ENCODE peak calls at places on chromosomes 11 and 22, in four cellular contexts. O, X, Z and Q are unnamed samples.

GRCh38 chr11:103055174-103055890 is 36.6 kb downstream of the DCUN1D5 start:
- DNase-seq in O (peak), X (no peak), Z (peak), Q (no peak)

GRCh38 chr11:73662445-73663157 is 16.2 kb downstream of the PLEKHB1 start:
- DNase-seq in O (no peak), X (no peak), Z (no peak), Q (no peak)

GRCh38 chr22:26590525-26590858 is 560 bp upstream of the TPST2 start:
- DNase-seq in O (no peak), X (no peak), Z (no peak), Q (no peak)

GRCh38 chr11:2376751-2377451 is at the start of gene CD81:
- DNase-seq in O (peak), X (no peak), Z (peak), Q (no peak)

GRCh38 chr11:21560466-21560975 is 632.4 kb upstream of the ANO5 start:
- DNase-seq in O (no peak), X (no peak), Z (no peak), Q (no peak)

GRCh38 chr11:62545437-62546243 is 966 bp downstream of the AHNAK start:
- DNase-seq in O (peak), X (no peak), Z (peak), Q (peak)

GRCh38 chr22:46008291-46008690 is 31.3 kb upstream of the WNT7B start:
- DNase-seq in O (peak), X (no peak), Z (no peak), Q (no peak)

GRCh38 chr22:47781427-47782111 is 1019.1 kb downstream of the TBC1D22A start:
- DNase-seq in O (no peak), X (no peak), Z (no peak), Q (no peak)

GRCh38 chr11:62142921-62143320 is 19.1 kb downstream of the INCENP start:
- DNase-seq in O (peak), X (no peak), Z (no peak), Q (no peak)

GRCh38 chr11:86696004-86696403 is 23.6 kb upstream of the ME3 start:
- DNase-seq in O (no peak), X (no peak), Z (no peak), Q (no peak)

GRCh38 chr22:40512426-40513136 is 123.9 kb downstream of the MRTFA start:
- DNase-seq in O (no peak), X (no peak), Z (no peak), Q (no peak)

GRCh38 chr11:36601145-36601544 is 3.1 kb upstream of the RAG2 start:
- DNase-seq in O (no peak), X (no peak), Z (no peak), Q (no peak)

GRCh38 chr11:134987828-134988227 is 575.8 kb upstream of the B3GAT1 start:
- DNase-seq in O (no peak), X (no peak), Z (no peak), Q (no peak)

GRCh38 chr22:47168900-47169800 is 406.7 kb downstream of the TBC1D22A start:
- DNase-seq in O (peak), X (no peak), Z (no peak), Q (peak)

GRCh38 chr11:125938418-125938817 is 7.4 kb upstream of the VSIG10L2 start:
- DNase-seq in O (no peak), X (no peak), Z (no peak), Q (peak)

GRCh38 chr11:10864688-10865087 is 6.8 kb upstream of the ZBED5 start:
- DNase-seq in O (no peak), X (no peak), Z (no peak), Q (no peak)

GRCh38 chr22:23065495-23066122 is 4.7 kb upstream of the GNAZ start:
- DNase-seq in O (peak), X (no peak), Z (no peak), Q (no peak)

GRCh38 chr11:34655335-34656008 is 34.6 kb downstream of the EHF start:
- DNase-seq in O (no peak), X (no peak), Z (no peak), Q (no peak)

GRCh38 chr22:28711820-28712777 is 29.5 kb downstream of the CHEK2 start:
- DNase-seq in O (no peak), X (no peak), Z (peak), Q (no peak)

GRCh38 chr11:108854366-108854765 is 189.5 kb downstream of the DDX10 start:
- DNase-seq in O (no peak), X (peak), Z (no peak), Q (no peak)

GRCh38 chr11:5204787-5205186 is 4.3 kb upstream of the OR51V1 start:
- DNase-seq in O (peak), X (no peak), Z (peak), Q (no peak)

GRCh38 chr11:8604078-8604723 is 10.2 kb upstream of the STK33 start:
- DNase-seq in O (peak), X (no peak), Z (peak), Q (peak)

GRCh38 chr11:18802381-18803257 is 11.0 kb upstream of the PTPN5 start:
- DNase-seq in O (peak), X (peak), Z (peak), Q (no peak)

GRCh38 chr11:118912742-118913410 is 12.8 kb downstream of the BCL9L start:
- DNase-seq in O (no peak), X (peak), Z (no peak), Q (no peak)

GRCh38 chr22:30556388-30556787 is 9.8 kb upstream of the SEC14L6 start:
- DNase-seq in O (peak), X (no peak), Z (no peak), Q (no peak)

GRCh38 chr11:95241673-95242072 is 10.7 kb upstream of the SESN3 start:
- DNase-seq in O (no peak), X (no peak), Z (no peak), Q (no peak)

GRCh38 chr11:111069076-111069475 is 176.4 kb upstream of the POU2AF2 start:
- DNase-seq in O (no peak), X (no peak), Z (no peak), Q (peak)

GRCh38 chr11:29051935-29052334 is 943.7 kb downstream of the METTL15 start:
- DNase-seq in O (no peak), X (no peak), Z (no peak), Q (no peak)

GRCh38 chr22:17957683-17958082 is 66.7 kb downstream of the MICAL3 start:
- DNase-seq in O (no peak), X (no peak), Z (no peak), Q (no peak)

GRCh38 chr11:102733232-102733875 is 8.6 kb upstream of the MMP8 start:
- DNase-seq in O (peak), X (no peak), Z (peak), Q (peak)

GRCh38 chr11:71994786-71995185 is 3.9 kb upstream of the IL18BP start:
- DNase-seq in O (no peak), X (no peak), Z (peak), Q (no peak)

GRCh38 chr11:17296852-17297559 is 20.5 kb downstream of the NUCB2 start:
- DNase-seq in O (no peak), X (no peak), Z (no peak), Q (no peak)
- TF ChIP-seq NRF1 in O (no peak), X (no peak), Z (no peak), Q (no peak)

GRCh38 chr11:12269446-12270214 is 107.7 kb upstream of the PARVA start:
- DNase-seq in O (peak), X (no peak), Z (no peak), Q (no peak)

GRCh38 chr11:12269104-12269441 is 108.3 kb upstream of the PARVA start:
- DNase-seq in O (peak), X (no peak), Z (no peak), Q (no peak)

GRCh38 chr11:12266943-12267342 is 110.4 kb upstream of the PARVA start:
- DNase-seq in O (no peak), X (no peak), Z (no peak), Q (no peak)

GRCh38 chr11:12270215-12270797 is 107.1 kb upstream of the PARVA start:
- DNase-seq in O (no peak), X (no peak), Z (no peak), Q (no peak)

GRCh38 chr11:12267921-12268320 is 109.5 kb upstream of the PARVA start:
- DNase-seq in O (no peak), X (no peak), Z (no peak), Q (no peak)
- TF ChIP-seq NRF1 in O (no peak), X (no peak), Z (no peak), Q (no peak)

DNA sequence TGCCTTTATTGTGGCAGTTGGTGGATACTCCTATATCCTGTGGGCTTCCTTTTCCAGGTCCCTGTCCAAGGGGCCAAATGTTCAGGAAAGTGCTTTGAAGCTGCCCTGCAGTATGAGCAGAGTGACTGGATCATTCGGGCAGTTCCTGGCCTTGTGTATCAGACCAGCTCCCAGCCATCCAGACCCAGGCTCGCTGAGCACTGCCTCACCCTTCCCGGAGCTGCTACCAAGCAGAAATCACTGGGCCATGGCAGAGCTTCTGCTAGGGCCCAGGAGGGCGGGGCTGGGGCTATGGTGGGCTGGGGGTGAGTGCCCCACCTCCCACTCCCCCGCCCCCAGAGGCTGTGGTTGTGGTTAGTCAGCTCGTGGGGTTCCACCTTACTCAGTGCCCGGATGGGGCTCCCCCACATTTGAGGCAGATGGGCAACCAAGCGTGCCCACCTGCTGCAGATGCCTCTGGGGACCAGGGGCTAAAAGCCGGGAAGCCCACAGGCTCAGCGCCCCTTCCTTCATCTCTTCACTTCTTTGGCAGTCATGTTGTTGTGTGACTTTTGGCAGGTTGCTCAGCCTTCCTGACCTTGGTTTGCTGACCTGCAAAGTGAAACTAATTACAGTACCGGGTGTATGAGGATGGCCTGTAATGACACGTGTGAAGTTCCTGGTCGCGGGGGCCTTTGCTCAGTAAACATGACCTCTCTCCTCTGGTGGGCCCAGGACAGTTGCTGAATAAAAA is 2.0 kb upstream of the LRRC32 start:
- DNase-seq in O (no peak), X (peak), Z (no peak), Q (no peak)
- TF ChIP-seq NRF1 in O (no peak), X (no peak), Z (no peak), Q (no peak)

GRCh38 chr22:37562049-37562784 is 1.9 kb downstream of the CDC42EP1 start:
- DNase-seq in O (no peak), X (no peak), Z (no peak), Q (no peak)

GRCh38 chr22:37564111-37564711 is 3.9 kb downstream of the CDC42EP1 start:
- DNase-seq in O (no peak), X (no peak), Z (no peak), Q (no peak)

GRCh38 chr22:37565830-37566229 is 5.5 kb downstream of the CDC42EP1 start:
- DNase-seq in O (no peak), X (no peak), Z (no peak), Q (no peak)

GRCh38 chr22:37561209-37562048 is 1.1 kb downstream of the CDC42EP1 start:
- DNase-seq in O (peak), X (no peak), Z (peak), Q (peak)

DNA sequence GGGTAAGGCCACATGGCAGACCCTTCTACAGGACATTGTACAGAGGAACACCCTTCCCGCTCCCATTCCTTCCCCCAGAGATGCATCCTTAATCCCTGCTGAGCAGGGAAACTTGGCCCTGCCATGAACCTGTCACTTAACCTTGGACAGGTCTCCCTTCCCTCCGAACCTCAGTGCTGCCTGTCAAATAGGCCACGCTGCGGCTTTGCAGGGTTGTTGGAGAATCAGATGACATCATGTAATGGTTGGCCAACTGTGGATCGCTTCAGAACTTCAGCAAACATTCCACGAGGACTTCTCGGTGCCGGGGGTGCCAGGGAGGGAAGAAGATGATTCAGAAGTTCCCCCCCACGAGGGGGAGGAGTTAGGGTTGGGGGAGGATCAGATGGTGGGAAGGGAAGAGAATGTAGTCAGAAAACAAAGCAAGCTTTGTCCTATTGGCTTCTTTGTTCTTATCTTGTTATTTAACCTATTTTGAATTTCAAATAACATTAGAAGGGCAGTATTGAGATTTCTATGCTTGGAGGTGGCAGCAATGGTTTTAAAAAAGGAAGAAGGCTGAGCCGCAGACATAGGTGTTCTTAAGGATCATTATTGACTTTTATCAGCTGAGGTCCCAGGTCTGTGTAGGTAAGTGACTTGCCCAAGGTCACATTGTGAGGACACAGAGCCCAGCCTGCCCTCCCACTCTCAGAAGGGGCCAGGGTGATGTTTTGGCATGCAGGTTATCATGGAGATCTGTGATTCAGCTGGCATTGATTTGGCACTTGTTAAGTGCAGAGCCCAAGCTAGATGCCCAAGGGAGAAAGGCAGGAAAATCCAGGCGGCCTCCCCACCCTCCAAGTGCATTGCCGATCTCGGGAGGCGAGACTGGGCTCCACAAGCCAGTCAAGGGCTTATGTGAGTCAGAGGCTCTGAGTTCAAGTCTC is 3.1 kb downstream of the CDC42EP1 start:
- DNase-seq in O (no peak), X (no peak), Z (peak), Q (no peak)
- TF ChIP-seq NRF1 in O (no peak), X (no peak), Z (no peak), Q (no peak)

GRCh38 chr11:80104196-80104595 is 663.4 kb upstream of the TENM4 start:
- DNase-seq in O (no peak), X (no peak), Z (no peak), Q (no peak)

GRCh38 chr11:80107415-80107814 is 666.6 kb upstream of the TENM4 start:
- DNase-seq in O (no peak), X (no peak), Z (no peak), Q (no peak)

GRCh38 chr11:80103149-80103859 is 662.5 kb upstream of the TENM4 start:
- DNase-seq in O (no peak), X (no peak), Z (no peak), Q (no peak)

GRCh38 chr11:80109652-80110051 is 668.8 kb upstream of the TENM4 start:
- DNase-seq in O (no peak), X (no peak), Z (no peak), Q (no peak)

DNA sequence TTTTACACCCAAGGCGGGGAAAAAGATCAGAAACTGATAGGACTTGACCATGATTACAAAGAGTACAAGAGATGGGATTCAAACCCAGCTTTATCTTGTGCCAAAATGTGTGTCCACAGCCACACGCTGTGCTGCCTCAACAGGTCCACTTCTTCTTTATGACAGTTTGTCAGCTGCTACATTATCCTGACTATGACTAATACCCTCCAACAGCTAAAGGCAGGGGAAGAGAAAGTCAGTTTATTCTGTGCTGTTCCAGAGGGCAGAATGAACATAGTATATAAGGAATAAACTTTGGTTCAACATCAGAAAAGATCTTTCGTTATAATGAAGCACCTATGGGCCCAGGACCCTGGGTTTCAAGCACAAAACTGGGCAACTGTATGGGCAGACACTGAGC is 668.2 kb upstream of the TENM4 start:
- DNase-seq in O (no peak), X (no peak), Z (no peak), Q (no peak)
- TF ChIP-seq NRF1 in O (no peak), X (no peak), Z (no peak), Q (no peak)

GRCh38 chr11:128328955-128329551 is 258.3 kb downstream of the ETS1 start:
- DNase-seq in O (no peak), X (no peak), Z (no peak), Q (no peak)
- TF ChIP-seq NRF1 in O (no peak), X (no peak), Z (no peak), Q (no peak)

GRCh38 chr11:114075343-114075610 is 15.8 kb downstream of the ZBTB16 start:
- DNase-seq in O (no peak), X (no peak), Z (no peak), Q (no peak)
- TF ChIP-seq NRF1 in O (no peak), X (no peak), Z (no peak), Q (no peak)

GRCh38 chr22:49616356-49617231 is 211.1 kb downstream of the BRD1 start:
- DNase-seq in O (no peak), X (no peak), Z (no peak), Q (no peak)

GRCh38 chr22:49614966-49615965 is 212.4 kb downstream of the BRD1 start:
- DNase-seq in O (no peak), X (no peak), Z (no peak), Q (no peak)

GRCh38 chr22:49618689-49618953 is 209.1 kb downstream of the BRD1 start:
- DNase-seq in O (no peak), X (no peak), Z (no peak), Q (no peak)

GRCh38 chr22:49617866-49618688 is 209.6 kb downstream of the BRD1 start:
- DNase-seq in O (no peak), X (no peak), Z (no peak), Q (no peak)

GRCh38 chr22:49617264-49617663 is 210.4 kb downstream of the BRD1 start:
- DNase-seq in O (no peak), X (no peak), Z (no peak), Q (no peak)
- TF ChIP-seq NRF1 in O (no peak), X (no peak), Z (no peak), Q (no peak)

GRCh38 chr22:35480143-35480542 is 60.5 kb upstream of the RASD2 start:
- DNase-seq in O (no peak), X (no peak), Z (no peak), Q (no peak)

GRCh38 chr22:35479359-35479758 is 61.3 kb upstream of the RASD2 start:
- DNase-seq in O (no peak), X (no peak), Z (no peak), Q (no peak)

GRCh38 chr22:35475545-35475944 is 65.1 kb upstream of the RASD2 start:
- DNase-seq in O (no peak), X (no peak), Z (no peak), Q (no peak)

GRCh38 chr22:35476341-35476740 is 64.3 kb upstream of the RASD2 start:
- DNase-seq in O (no peak), X (no peak), Z (no peak), Q (no peak)

DNA sequence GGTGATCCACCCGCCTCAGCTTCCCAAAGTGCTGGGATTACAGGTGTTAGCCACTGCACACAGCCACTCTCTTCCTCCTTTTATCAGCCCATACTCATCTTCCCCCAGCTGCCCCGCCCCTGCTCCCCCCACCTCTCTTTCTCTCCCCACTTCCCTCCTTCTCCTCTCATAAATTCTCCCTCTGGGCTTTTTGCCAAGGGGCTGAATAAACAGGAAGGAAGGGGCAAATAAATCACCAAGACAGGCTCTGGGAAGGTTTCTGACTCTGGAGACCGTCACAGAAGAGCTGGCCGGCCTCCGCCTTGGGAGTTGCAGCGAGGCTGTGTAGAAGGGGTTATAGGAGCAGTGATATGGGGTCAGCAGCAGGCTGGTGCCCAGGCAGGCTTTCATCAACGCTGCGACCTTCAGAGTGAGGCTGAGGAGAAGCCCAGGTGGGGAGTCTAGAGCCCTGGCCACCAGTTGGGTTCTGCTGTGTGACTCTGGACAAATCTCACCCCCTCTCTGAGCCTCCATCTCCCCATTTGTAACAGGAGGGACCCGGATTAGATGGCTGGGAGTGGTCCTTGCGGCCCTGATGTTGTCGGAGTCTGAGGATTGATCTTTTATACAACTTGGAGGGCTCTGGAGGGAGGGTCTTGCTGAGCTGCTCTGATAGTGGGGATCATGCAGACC is 62.6 kb upstream of the RASD2 start:
- DNase-seq in O (peak), X (no peak), Z (peak), Q (no peak)
- TF ChIP-seq NRF1 in O (no peak), X (no peak), Z (no peak), Q (no peak)